ENCODE peak calls at places on chromosomes 11 and 22, in six cellular contexts. O is Peyer's patch; D is cardiac muscle cell; Y is gastrocnemius medialis; C is CD8-positive, alpha-beta memory T cell; U is heart left ventricle. X is an unnamed sample. For H3K9me3 and H3K4me1, the result is how much of the 10 kb centered on the place peaks cover.

GRCh38 chr11:86799680-86800075 is 664 bp upstream of the PRSS23 start:
- DNase-seq in U (no peak), O (no peak), D (no peak), Y (no peak), C (no peak), X (no peak)

GRCh38 chr11:22715971-22716370 is 49.6 kb downstream of the GAS2 start:
- DNase-seq in C (no peak), D (no peak), O (no peak), Y (no peak), U (no peak), X (no peak)

GRCh38 chr11:34493468-34493867 is 20.1 kb downstream of the ELF5 start:
- DNase-seq in U (no peak), C (no peak), O (no peak), Y (no peak), D (no peak), X (no peak)

GRCh38 chr11:65444314-65445051 is 21.9 kb downstream of the NEAT1 start:
- DNase-seq in C (peak), O (no peak), Y (no peak), U (no peak), D (peak), X (peak)

GRCh38 chr11:21582791-21583190 is 610.1 kb upstream of the ANO5 start:
- DNase-seq in O (no peak), D (no peak), Y (no peak), U (no peak), C (no peak), X (no peak)

GRCh38 chr11:68863553-68864265 is 22.0 kb upstream of the CPT1A start:
- DNase-seq in C (no peak), D (no peak), U (no peak), O (no peak), Y (no peak), X (no peak)

GRCh38 chr11:75592699-75593098 is 30.6 kb downstream of the SERPINH1 start:
- DNase-seq in O (no peak), D (no peak), C (no peak), U (no peak), Y (no peak), X (no peak)

GRCh38 chr11:27977031-27977430 is 130.9 kb downstream of the KIF18A start:
- DNase-seq in C (no peak), D (peak), O (no peak), Y (no peak), U (no peak), X (no peak)

GRCh38 chr11:340539-341512 is 20.2 kb upstream of the IFITM3 start:
- DNase-seq in C (no peak), O (no peak), D (no peak), Y (no peak), U (no peak), X (no peak)

GRCh38 chr11:122093731-122094130 is 22.3 kb downstream of the BLID start:
- DNase-seq in U (no peak), C (no peak), Y (no peak), O (no peak), D (peak), X (no peak)

GRCh38 chr22:20116376-20116950 is 559 bp downstream of the RANBP1 start:
- DNase-seq in C (no peak), Y (no peak), D (no peak), O (no peak), U (no peak), X (no peak)

GRCh38 chr11:120649316-120649715 is 137.8 kb downstream of the GRIK4 start:
- DNase-seq in Y (no peak), U (no peak), O (no peak), D (no peak), C (peak), X (no peak)

GRCh38 chr22:20056696-20057386 is 23.2 kb upstream of the DGCR8 start:
- DNase-seq in C (no peak), Y (no peak), D (no peak), O (no peak), U (no peak), X (no peak)

GRCh38 chr11:11413776-11414175 is 60.7 kb upstream of the CSNK2A3 start:
- DNase-seq in C (no peak), O (no peak), D (no peak), U (no peak), Y (no peak), X (no peak)

GRCh38 chr11:76769071-76769560 is 14.0 kb upstream of the TSKU start:
- DNase-seq in D (peak), C (no peak), Y (no peak), U (no peak), O (peak), X (no peak)

GRCh38 chr11:43987384-43988039 is 45.1 kb downstream of the C11orf96 start:
- DNase-seq in C (no peak), U (peak), D (peak), Y (peak), O (peak), X (peak)

GRCh38 chr22:25023879-25024278 is 71.4 kb downstream of the KIAA1671 start:
- DNase-seq in Y (no peak), C (no peak), U (no peak), O (no peak), D (no peak), X (no peak)

GRCh38 chr22:39545310-39546063 is 12.9 kb upstream of the RPS19BP1 start:
- DNase-seq in Y (no peak), U (no peak), O (peak), D (peak), C (peak), X (no peak)

GRCh38 chr22:49400136-49400865 is 427.4 kb downstream of the BRD1 start:
- DNase-seq in U (no peak), Y (no peak), O (peak), D (no peak), C (no peak), X (peak)

GRCh38 chr22:49395617-49396016 is 432.1 kb downstream of the BRD1 start:
- DNase-seq in U (no peak), Y (no peak), C (no peak), D (no peak), O (peak), X (peak)

GRCh38 chr22:49398646-49399045 is 429.0 kb downstream of the BRD1 start:
- DNase-seq in C (no peak), O (peak), Y (no peak), U (no peak), D (no peak), X (peak)

GRCh38 chr22:49396817-49397216 is 430.9 kb downstream of the BRD1 start:
- DNase-seq in Y (no peak), C (no peak), D (no peak), U (no peak), O (peak), X (peak)

DNA sequence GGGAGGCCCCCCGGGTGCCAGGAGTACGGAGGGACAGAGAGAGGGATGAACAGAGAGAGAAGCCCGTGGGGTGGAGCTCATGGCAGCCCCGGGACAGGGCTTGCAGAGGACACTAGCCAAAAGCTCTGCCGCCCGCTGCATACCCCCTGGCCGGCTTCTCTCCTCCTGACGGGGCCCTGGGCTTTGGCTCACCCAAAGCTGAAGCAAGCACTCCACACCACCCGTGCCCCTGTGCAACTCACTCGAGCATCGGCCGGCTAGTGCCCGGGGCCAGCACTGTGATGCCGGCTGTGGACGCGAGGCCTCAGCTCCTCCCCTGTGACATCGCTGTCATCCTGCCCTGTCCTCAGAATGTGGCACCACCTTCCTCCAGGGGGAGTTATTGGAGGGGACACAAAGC is 429.6 kb downstream of the BRD1 start:
- DNase-seq in C (no peak), U (no peak), D (no peak), Y (no peak), O (peak), X (peak)
- H3K9me3 ChIP-seq in C (under half), U (under half), D (under half), Y (under half), O (under half), X (under half)

DNA sequence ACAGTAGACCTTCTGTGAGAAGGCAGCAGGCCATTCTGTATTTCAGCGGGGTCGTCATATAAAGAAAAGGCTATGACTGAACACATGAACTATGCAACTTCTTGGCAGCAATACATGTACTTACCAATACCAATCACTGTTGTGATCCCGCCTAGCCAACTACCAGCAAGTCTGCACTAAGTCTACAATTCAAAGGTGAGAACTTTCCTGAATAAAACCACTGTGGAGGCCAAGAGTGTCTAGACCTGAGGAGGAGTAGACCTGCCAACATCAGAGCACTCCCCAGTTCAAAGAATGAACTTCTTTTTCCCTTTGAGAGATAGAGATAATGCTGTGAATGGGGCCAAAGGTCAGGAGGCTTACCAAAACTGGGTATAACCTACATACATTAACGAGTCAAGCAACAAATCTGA is 108.2 kb downstream of the SIK3 start:
- DNase-seq in D (peak), U (no peak), C (no peak), Y (no peak), O (no peak), X (no peak)
- H3K4me1 ChIP-seq in D (under half), U (under half), C (under half), Y (half or more), O (under half), X (half or more)

DNA sequence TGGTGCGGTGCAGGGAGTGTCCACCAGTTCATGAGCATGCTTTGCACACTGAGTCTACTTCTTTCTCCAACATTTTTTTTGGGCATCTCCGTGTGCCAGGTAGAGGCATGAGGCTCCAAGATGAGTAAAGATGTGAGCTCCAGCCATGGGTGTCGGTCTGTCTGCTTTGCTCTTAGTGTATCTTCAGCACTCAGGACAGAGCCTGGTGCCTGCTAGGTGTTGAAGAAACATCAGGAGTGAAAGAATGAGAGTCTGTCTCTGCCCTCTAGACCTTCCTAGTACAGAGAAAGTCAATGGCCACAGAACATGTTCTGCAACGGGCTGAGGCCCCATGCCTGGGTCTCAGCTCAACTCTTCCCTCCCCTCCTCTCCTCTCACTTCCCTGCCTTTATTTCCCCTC is 486.5 kb downstream of the TBC1D22A start:
- DNase-seq in Y (no peak), D (no peak), U (no peak), C (no peak), O (no peak), X (peak)
- H3K9me3 ChIP-seq in Y (under half), D (under half), U (under half), C (under half), O (under half), X (under half)

GRCh38 chr22:37672920-37673453 is 2.4 kb upstream of the LGALS1 start:
- DNase-seq in D (no peak), C (no peak), O (no peak), U (no peak), Y (no peak), X (no peak)

GRCh38 chr22:37676691-37677627 is 1.5 kb downstream of the LGALS1 start:
- DNase-seq in U (peak), O (peak), D (peak), C (peak), Y (peak), X (peak)

GRCh38 chr22:37675930-37676571 is 615 bp downstream of the LGALS1 start:
- DNase-seq in O (no peak), C (no peak), Y (peak), U (peak), D (peak), X (no peak)

GRCh38 chr22:37674248-37674647 is 1.2 kb upstream of the LGALS1 start:
- DNase-seq in U (no peak), D (no peak), C (no peak), Y (no peak), O (no peak), X (no peak)

GRCh38 chr22:37674951-37675929 is at the start of gene LGALS1:
- DNase-seq in U (peak), Y (peak), D (peak), O (peak), C (peak), X (peak)
- H3K4me1 ChIP-seq in U (under half), Y (under half), D (under half), O (half or more), C (under half), X (under half)

DNA sequence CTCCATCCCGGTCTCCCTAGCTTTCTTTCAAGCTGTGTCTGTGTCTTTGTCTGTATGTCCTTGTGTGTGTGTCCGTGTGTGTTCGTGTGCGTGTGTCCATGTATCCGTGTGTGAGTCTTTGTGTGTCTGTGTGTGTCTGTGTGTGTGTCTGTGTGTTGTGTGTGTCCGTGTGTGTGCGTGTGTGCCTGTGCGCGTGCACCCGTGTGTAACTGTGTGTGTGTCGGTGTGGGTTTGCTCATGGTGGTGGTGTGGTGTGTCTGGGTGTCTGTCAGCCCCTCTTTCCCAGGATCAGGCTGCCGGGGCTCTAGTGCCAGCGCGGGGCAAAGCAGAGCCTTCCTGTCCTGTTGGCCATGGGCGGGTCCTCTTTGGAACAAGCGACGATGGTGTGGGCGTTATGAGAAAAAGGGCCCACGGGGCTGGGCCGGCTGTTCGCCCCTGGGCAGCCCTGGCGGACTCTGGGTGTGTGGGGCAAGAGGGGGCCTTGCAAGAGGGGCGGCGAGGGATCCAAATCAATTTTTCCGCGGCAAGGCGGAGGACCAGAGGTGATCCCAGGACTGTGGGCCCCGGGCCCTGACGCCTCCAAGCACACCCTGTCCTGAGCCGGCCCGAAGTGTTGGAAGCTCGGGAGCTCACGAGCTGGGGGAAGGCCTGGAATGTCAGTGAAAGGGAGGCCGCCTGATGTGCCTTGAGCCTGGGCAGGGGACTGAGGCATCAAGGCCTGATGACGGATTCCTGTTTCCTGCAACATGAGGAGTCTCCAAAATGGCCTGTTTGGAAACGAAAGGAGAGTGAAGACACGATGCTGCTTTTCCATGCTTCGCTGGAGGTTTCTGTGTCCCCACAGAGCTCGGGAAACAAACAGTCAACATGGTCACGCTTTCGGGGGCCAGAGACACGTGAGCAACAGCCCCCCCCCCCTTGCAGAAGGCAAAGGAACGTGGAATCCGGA is 3929.2 kb upstream of the OR11H1 start:
- DNase-seq in C (no peak), U (no peak), O (no peak), D (no peak), Y (no peak), X (no peak)
- H3K9me3 ChIP-seq in C (under half), U (under half), O (under half), D (under half), Y (under half), X (under half)

DNA sequence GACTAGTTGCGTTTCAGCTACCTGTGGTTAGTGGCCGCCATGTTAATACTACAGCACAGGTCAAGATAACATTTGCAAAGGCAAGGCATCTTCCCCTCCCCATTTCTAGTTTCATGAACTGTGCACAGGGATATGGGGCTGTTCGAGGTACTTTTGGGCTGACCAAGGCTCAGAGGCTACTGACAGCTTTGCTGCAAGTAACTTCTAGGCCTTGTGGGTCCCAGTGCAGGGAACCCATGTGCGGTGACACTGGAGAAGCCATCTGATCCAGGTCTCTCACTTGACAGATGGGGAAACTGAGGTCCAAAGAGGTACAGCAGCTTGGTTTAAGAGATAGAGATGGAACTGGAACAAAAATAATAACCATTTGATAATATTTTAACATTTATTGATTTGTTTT is 13.6 kb downstream of the TIMP3 start:
- DNase-seq in D (no peak), U (no peak), O (no peak), Y (no peak), C (no peak), X (no peak)
- H3K4me1 ChIP-seq in D (under half), U (half or more), O (under half), Y (half or more), C (under half), X (under half)